ENCODE peak calls at places on chromosomes 11 and 22, in six cellular contexts. M is CD8-positive, alpha-beta T cell; G is kidney; X is lower lobe of right lung; J is neuronal stem cell; O is A549. F is an unnamed sample.

GRCh38 chr22:47048123-47049077 is 285.9 kb downstream of the TBC1D22A start:
- DNase-seq in M (no peak), X (peak), O (no peak), J (no peak), G (peak), F (no peak)

GRCh38 chr11:8922691-8923090 is 10.1 kb downstream of the C11orf16 start:
- DNase-seq in O (no peak), M (no peak), X (no peak), G (no peak), J (no peak), F (no peak)

GRCh38 chr11:120142072-120142423 is 4.1 kb upstream of the TRIM29 start:
- DNase-seq in J (no peak), X (no peak), G (no peak), M (no peak), O (no peak), F (no peak)

GRCh38 chr22:16845881-16846280 is 20.7 kb upstream of the XKR3 start:
- DNase-seq in G (no peak), J (no peak), M (no peak), O (no peak), X (no peak), F (no peak)

GRCh38 chr22:49753961-49754673 is 73.6 kb downstream of the BRD1 start:
- DNase-seq in X (no peak), G (no peak), J (no peak), O (no peak), M (no peak), F (no peak)

GRCh38 chr11:65423516-65424199 is 1.1 kb downstream of the NEAT1 start:
- DNase-seq in G (peak), O (no peak), J (no peak), M (peak), X (no peak), F (no peak)

GRCh38 chr22:36808611-36809344 is 8.1 kb downstream of the PVALB start:
- DNase-seq in O (no peak), J (no peak), G (no peak), M (no peak), X (no peak), F (no peak)

GRCh38 chr11:57205046-57205671 is 23.4 kb downstream of the LRRC55 start:
- DNase-seq in G (no peak), M (no peak), X (no peak), J (no peak), O (no peak), F (no peak)

GRCh38 chr11:118060081-118060661 is 16.7 kb upstream of the TMPRSS4 start:
- DNase-seq in J (no peak), O (no peak), X (no peak), M (no peak), G (no peak), F (no peak)

GRCh38 chr11:27514558-27514957 is 8.0 kb upstream of the LIN7C start:
- DNase-seq in J (no peak), O (no peak), M (no peak), G (no peak), X (no peak), F (no peak)

GRCh38 chr11:44110231-44110679 is 14.8 kb downstream of the EXT2 start:
- DNase-seq in J (peak), O (peak), X (no peak), G (no peak), M (peak), F (no peak)

GRCh38 chr11:102476069-102476468 is 23.5 kb upstream of the TMEM123 start:
- DNase-seq in O (no peak), J (no peak), M (no peak), G (no peak), X (no peak), F (no peak)

GRCh38 chr11:6320411-6321207 is at the start of gene CAVIN3:
- DNase-seq in M (no peak), J (peak), G (peak), O (peak), X (peak), F (no peak)

GRCh38 chr11:46918087-46918751 is at the start of gene LRP4:
- DNase-seq in G (peak), O (peak), M (no peak), X (no peak), J (no peak), F (no peak)

GRCh38 chr11:128790200-128790599 is 76.9 kb downstream of the KCNJ1 start:
- DNase-seq in M (no peak), G (peak), J (no peak), X (no peak), O (no peak), F (no peak)

GRCh38 chr22:21866821-21867527 is 471 bp downstream of the MAPK1 start:
- DNase-seq in M (no peak), J (peak), G (peak), X (peak), O (no peak), F (no peak)

GRCh38 chr11:721913-722811 is 16.1 kb downstream of the EPS8L2 start:
- DNase-seq in M (peak), G (no peak), X (peak), J (no peak), O (no peak), F (no peak)

GRCh38 chr22:43723816-43724215 is 88.3 kb downstream of the EFCAB6 start:
- DNase-seq in M (no peak), J (no peak), G (no peak), O (no peak), X (no peak), F (no peak)

GRCh38 chr22:26646158-26646557 is 11.2 kb upstream of the MIAT start:
- DNase-seq in G (no peak), J (no peak), M (no peak), X (no peak), O (no peak), F (no peak)

GRCh38 chr22:38072322-38073149 is 11.4 kb downstream of the SLC16A8 start:
- DNase-seq in O (no peak), X (peak), M (no peak), G (peak), J (no peak), F (no peak)

GRCh38 chr11:12685229-12685628 is 11.0 kb downstream of the TEAD1 start:
- DNase-seq in O (no peak), M (no peak), G (no peak), J (no peak), X (no peak), F (no peak)

GRCh38 chr22:36901411-36902142 is 11.9 kb upstream of the CSF2RB start:
- DNase-seq in O (no peak), J (no peak), X (no peak), G (no peak), M (no peak), F (no peak)

GRCh38 chr11:47961383-47961782 is 19.0 kb upstream of the PTPRJ start:
- DNase-seq in J (no peak), M (no peak), O (no peak), X (peak), G (no peak), F (no peak)

GRCh38 chr11:60315866-60316265 is 11.2 kb upstream of the MS4A6E start:
- DNase-seq in J (peak), G (no peak), O (no peak), X (no peak), M (no peak), F (no peak)

GRCh38 chr11:78834886-78835285 is 260.2 kb upstream of the NARS2 start:
- DNase-seq in O (no peak), J (no peak), G (no peak), X (no peak), M (no peak), F (no peak)

GRCh38 chr11:26896716-26897115 is 97.2 kb upstream of the FIBIN start:
- DNase-seq in J (no peak), M (no peak), G (no peak), X (no peak), O (no peak), F (no peak)

GRCh38 chr11:70091651-70092050 is 13.5 kb downstream of the ANO1 start:
- DNase-seq in O (no peak), X (no peak), G (no peak), J (no peak), M (no peak), F (no peak)

GRCh38 chr11:130050272-130050671 is 19.4 kb upstream of the APLP2 start:
- DNase-seq in O (no peak), J (no peak), X (no peak), M (no peak), G (no peak), F (no peak)

GRCh38 chr11:48051217-48051848 is 71.0 kb downstream of the PTPRJ start:
- DNase-seq in M (no peak), O (no peak), G (no peak), X (no peak), J (no peak), F (no peak)

GRCh38 chr11:13289081-13289480 is 11.5 kb downstream of the BMAL1 start:
- DNase-seq in M (no peak), O (peak), J (no peak), X (no peak), G (no peak), F (no peak)

GRCh38 chr22:37310815-37311595 is 28.7 kb downstream of the CYTH4 start:
- DNase-seq in X (peak), G (no peak), J (no peak), M (no peak), O (no peak), F (no peak)

GRCh38 chr11:33860926-33861325 is 30.9 kb downstream of the LMO2 start:
- DNase-seq in G (no peak), J (no peak), X (no peak), M (no peak), O (no peak), F (no peak)

GRCh38 chr22:35606916-35607315 is 10.2 kb downstream of the MB start:
- DNase-seq in M (no peak), J (no peak), X (no peak), O (no peak), G (peak), F (no peak)
- H3K27ac ChIP-seq in M (no peak), J (no peak), X (no peak), O (no peak), G (no peak), F (no peak)

DNA sequence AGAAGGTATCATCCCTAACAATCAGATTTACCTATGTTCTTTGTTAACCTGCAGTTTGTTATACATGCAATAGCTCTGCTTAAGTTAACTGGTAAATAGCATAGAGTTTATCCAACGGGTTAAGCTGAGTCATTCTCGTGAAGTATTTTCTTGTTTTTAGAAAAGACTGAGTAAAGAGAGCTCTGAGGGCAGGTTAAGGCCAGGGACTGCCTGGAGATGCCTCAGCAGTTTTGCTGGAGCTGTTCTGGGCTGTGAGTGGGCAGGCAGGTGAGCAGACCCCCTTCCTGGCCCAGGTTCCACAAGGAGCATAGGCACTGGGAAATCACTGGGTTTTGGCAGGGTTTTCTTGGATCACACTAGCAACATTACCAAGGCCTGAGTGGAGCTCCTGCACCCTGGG is 27.0 kb downstream of the IRAG1 start:
- DNase-seq in X (no peak), M (no peak), O (no peak), J (no peak), G (no peak), F (no peak)
- H3K27ac ChIP-seq in X (no peak), M (no peak), O (peak), J (no peak), G (no peak), F (no peak)

GRCh38 chr11:88169881-88170280 is 5.4 kb downstream of the RAB38 start:
- DNase-seq in X (no peak), M (no peak), O (no peak), G (no peak), J (no peak), F (no peak)
- H3K27ac ChIP-seq in X (no peak), M (no peak), O (no peak), G (no peak), J (no peak), F (peak)

GRCh38 chr22:17946691-17947367 is 77.5 kb downstream of the MICAL3 start:
- DNase-seq in O (no peak), M (no peak), J (no peak), G (no peak), X (no peak), F (no peak)
- H3K27ac ChIP-seq in O (no peak), M (no peak), J (no peak), G (no peak), X (no peak), F (no peak)

GRCh38 chr11:71502871-71503435 is 24.1 kb upstream of the KRTAP5-7 start:
- DNase-seq in O (no peak), X (no peak), G (no peak), M (no peak), J (no peak), F (no peak)
- H3K27ac ChIP-seq in O (no peak), X (no peak), G (no peak), M (no peak), J (no peak), F (no peak)